ENCODE peak calls at places on chromosomes 6 and 20, in nine cellular contexts. Q is mucosa of descending colon, G is HCT116, M is ovary, Z is OCI-LY7, I is IMR-90, T is uterus, N is mammary epithelial cell, V is hepatocyte. K is an unnamed sample.
A peak's percentile ranks its signal among the peaks of the same experiment; 100 is the strongest.

GRCh38 chr6:52253494-52253893 is 9.2 kb upstream of the IL17F start:
- DNase-seq in Q (no peak), V (no peak), Z (no peak), N (peak; percentile 17), T (no peak), M (no peak), G (no peak), I (no peak), K (no peak)

GRCh38 chr6:93721386-93722048 is 302.2 kb upstream of the EPHA7 start:
- DNase-seq in G (no peak), Z (peak; percentile 0), M (no peak), V (peak; percentile 37), T (no peak), N (no peak), I (no peak), Q (no peak), K (no peak)

GRCh38 chr6:44264154-44265002 is 973 bp downstream of the NFKBIE start:
- DNase-seq in N (peak; percentile 29), Q (peak; percentile 72), Z (peak; percentile 90), M (no peak), I (peak; percentile 31), T (no peak), V (no peak), G (no peak), K (peak; percentile 42)

GRCh38 chr6:38701551-38701950 is 1.4 kb downstream of the GLO1 start:
- DNase-seq in Z (no peak), N (peak; percentile 17), M (no peak), V (no peak), I (no peak), T (no peak), G (no peak), Q (no peak), K (no peak)

GRCh38 chr20:62354031-62354808 is 12.9 kb downstream of the LAMA5 start:
- DNase-seq in Q (no peak), G (no peak), I (no peak), Z (no peak), V (no peak), M (peak; percentile 17), N (no peak), T (no peak), K (peak; percentile 20)

GRCh38 chr6:56652994-56653393 is 10.3 kb upstream of the DST start:
- DNase-seq in Q (no peak), N (peak; percentile 89), V (no peak), G (peak; percentile 61), I (peak; percentile 83), Z (no peak), M (no peak), T (no peak), K (no peak)

GRCh38 chr20:36274248-36274841 is 31.8 kb upstream of the DLGAP4 start:
- DNase-seq in Q (no peak), M (no peak), N (no peak), Z (no peak), V (no peak), G (no peak), T (no peak), I (no peak), K (no peak)

GRCh38 chr20:26218301-26218700 is 521.6 kb upstream of the ZNF337 start:
- DNase-seq in I (peak; percentile 5), G (no peak), V (no peak), M (no peak), Q (no peak), Z (no peak), N (no peak), T (no peak), K (no peak)

GRCh38 chr20:31861346-31862156 is 8.8 kb downstream of the DUSP15 start:
- DNase-seq in G (peak; percentile 35), N (peak; percentile 32), Z (peak; percentile 91), M (peak; percentile 70), V (peak; percentile 94), I (peak; percentile 36), T (no peak), Q (peak; percentile 78), K (peak; percentile 73)

DNA sequence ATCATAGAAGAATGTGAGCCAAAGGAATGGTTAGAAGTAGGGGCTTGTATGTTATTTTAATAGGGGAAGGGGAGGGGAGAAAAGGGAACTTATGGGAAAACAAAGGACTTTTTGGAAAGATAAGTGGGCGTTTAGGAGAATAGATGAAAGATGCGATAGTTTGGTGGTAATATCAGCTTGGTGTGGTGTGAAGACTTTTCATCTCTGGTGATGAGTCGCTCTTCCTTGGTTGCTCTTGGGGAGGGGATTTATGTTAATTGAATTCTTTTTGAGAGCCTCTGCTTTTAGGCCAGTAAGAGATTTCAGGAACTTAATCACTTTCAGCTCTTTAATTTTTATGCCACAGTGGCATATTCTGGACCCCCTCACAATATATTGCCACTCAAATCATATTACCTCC is 10.8 kb downstream of the HECA start:
- DNase-seq in N (no peak), T (no peak), G (no peak), M (no peak), I (no peak), V (no peak), Z (no peak), Q (no peak), K (no peak)
- H3K4me1 ChIP-seq in N (no peaks in the 10 kb centered on the region), T (peaks cover 2% of the 10 kb centered on the region), G (no peaks in the 10 kb centered on the region), M (peaks cover 6% of the 10 kb centered on the region), I (peaks cover 12% of the 10 kb centered on the region), V (peaks cover 26% of the 10 kb centered on the region), Z (peaks cover 7% of the 10 kb centered on the region), Q (peaks cover 22% of the 10 kb centered on the region), K (peaks cover 87% of the 10 kb centered on the region)

DNA sequence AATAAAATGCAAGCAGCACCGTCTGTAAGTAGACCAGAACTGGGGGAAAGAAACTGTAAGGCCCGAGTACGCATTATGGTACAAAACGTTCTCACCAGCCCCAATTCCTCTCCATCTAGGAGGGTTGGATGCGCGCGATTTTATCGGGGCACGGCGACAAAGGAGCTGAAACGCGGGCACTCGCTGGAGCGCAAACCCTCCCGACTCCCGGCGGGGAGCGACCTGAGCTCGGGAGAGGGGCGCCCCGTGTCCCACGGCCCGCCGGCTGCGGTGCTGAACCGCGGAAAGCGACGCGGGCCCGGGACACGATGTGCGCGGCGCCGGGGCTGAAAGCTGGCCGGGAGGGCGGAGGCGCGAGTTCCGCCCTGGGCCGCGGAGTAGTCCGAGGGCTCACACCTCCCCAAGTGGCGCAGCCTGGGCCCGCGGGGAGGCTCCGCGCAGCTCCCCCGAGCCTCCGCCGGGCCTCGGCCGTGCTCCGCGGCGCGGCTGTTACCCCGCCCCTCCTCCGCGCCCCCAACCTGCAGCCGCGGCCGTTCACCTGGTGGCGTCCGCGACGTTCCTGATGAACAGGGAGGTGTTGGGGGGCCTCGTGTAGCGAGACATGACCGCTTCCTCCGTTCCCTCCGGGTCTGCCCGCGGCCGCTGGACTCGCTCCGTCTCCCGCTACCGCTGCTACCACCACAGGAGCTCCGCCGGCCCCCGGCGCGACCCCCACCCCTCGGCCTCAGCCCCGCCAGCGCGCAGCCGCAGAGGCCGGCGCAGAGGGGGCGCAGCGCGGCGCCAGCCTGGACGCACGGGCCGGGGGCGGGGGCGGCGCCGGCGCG is at the start of gene SRSF12:
- DNase-seq in Q (peak; percentile 55), T (peak; percentile 28), Z (no peak), M (peak; percentile 42), I (peak; percentile 19), V (peak; percentile 62), G (no peak), N (peak; percentile 51), K (peak; percentile 36)
- TF ChIP-seq CTCF in Q (no peak), T (no peak), Z (no peak), M (no peak), I (no peak), V (no peak), G (no peak), N (no peak), K (no peak)

GRCh38 chr6:78908621-78909020 is 41.3 kb downstream of the IRAK1BP1 start:
- DNase-seq in N (peak; percentile 55), M (no peak), V (no peak), Q (no peak), G (no peak), T (no peak), I (no peak), Z (no peak), K (no peak)

GRCh38 chr6:78910611-78911134 is 43.3 kb downstream of the IRAK1BP1 start:
- DNase-seq in Q (peak; percentile 39), Z (no peak), G (no peak), N (peak; percentile 8), T (peak; percentile 16), I (no peak), V (peak; percentile 29), M (no peak), K (peak; percentile 7)

GRCh38 chr6:78916411-78916810 is 49.1 kb downstream of the IRAK1BP1 start:
- DNase-seq in N (peak; percentile 90), Q (no peak), G (no peak), Z (no peak), I (no peak), V (no peak), T (no peak), M (no peak), K (no peak)

GRCh38 chr6:78909391-78909790 is 42.0 kb downstream of the IRAK1BP1 start:
- DNase-seq in M (no peak), N (no peak), Q (no peak), G (no peak), I (peak; percentile 53), V (peak; percentile 8), T (no peak), Z (peak; percentile 38), K (no peak)

GRCh38 chr6:78911218-78911617 is 43.9 kb downstream of the IRAK1BP1 start:
- DNase-seq in N (no peak), Z (no peak), I (no peak), M (no peak), Q (no peak), V (no peak), G (no peak), T (no peak), K (no peak)
- H3K4me3 ChIP-seq in N (no peak overlapping the region), Z (no peak overlapping the region), I (no peak overlapping the region), M (no peak overlapping the region), Q (no peak overlapping the region), V (no peak overlapping the region), G (no peak overlapping the region), T (no peak overlapping the region), K (no peak overlapping the region)

GRCh38 chr6:106514281-106514885 is 114.9 kb downstream of the RTN4IP1 start:
- DNase-seq in N (peak; percentile 40), I (no peak), V (no peak), T (no peak), M (no peak), Z (peak; percentile 45), G (no peak), Q (no peak), K (no peak)

GRCh38 chr6:106517699-106518098 is 111.6 kb downstream of the RTN4IP1 start:
- DNase-seq in Z (no peak), I (no peak), M (no peak), G (no peak), Q (no peak), N (no peak), V (no peak), T (no peak), K (no peak)

GRCh38 chr6:106518748-106519147 is 110.5 kb downstream of the RTN4IP1 start:
- DNase-seq in Z (peak; percentile 31), N (no peak), M (no peak), V (no peak), Q (no peak), T (no peak), G (no peak), I (no peak), K (no peak)

GRCh38 chr6:106513813-106514212 is 115.5 kb downstream of the RTN4IP1 start:
- DNase-seq in Q (no peak), I (no peak), T (no peak), G (no peak), N (peak; percentile 41), M (no peak), Z (peak; percentile 77), V (no peak), K (no peak)

DNA sequence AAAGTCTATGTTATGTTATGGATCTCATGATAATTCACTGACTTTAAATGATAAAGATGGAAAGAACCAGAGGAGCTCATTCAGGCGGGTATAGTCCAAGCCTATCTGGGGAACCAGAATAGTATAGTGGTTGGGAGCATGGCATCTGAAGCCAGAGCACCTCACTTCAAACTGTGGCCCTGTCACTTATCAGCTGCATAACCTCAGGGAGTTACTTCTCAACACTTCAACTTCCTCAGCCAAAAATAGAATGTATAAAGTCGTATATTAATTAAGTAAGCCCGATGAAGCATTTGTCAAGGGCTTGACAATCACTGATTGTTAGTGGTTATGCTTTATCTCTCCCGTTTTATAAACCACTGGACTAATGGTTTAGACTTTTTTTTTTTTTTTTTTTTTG is 112.7 kb downstream of the RTN4IP1 start:
- DNase-seq in T (no peak), V (no peak), G (no peak), Q (no peak), Z (peak; percentile 54), N (no peak), I (no peak), M (no peak), K (no peak)
- H3K4me1 ChIP-seq in T (peaks cover 4% of the 10 kb centered on the region), V (peaks cover 5% of the 10 kb centered on the region), G (peaks cover 39% of the 10 kb centered on the region), Q (peaks cover 18% of the 10 kb centered on the region), Z (peaks cover 55% of the 10 kb centered on the region), N (peaks cover 50% of the 10 kb centered on the region), I (peaks cover 9% of the 10 kb centered on the region), M (no peaks in the 10 kb centered on the region), K (peaks cover 6% of the 10 kb centered on the region)